ENCODE peak calls at places on chromosomes 7 and 10, in ten cellular contexts. L, E, N, W, U, H, B, D, Q and O are unnamed samples.

GRCh38 chr10:23826399-23826798 is 382.5 kb upstream of the KIAA1217 start:
- DNase-seq in D (no peak), W (no peak), B (peak), Q (no peak), H (peak), E (no peak), N (no peak), U (peak), L (peak), O (no peak)

GRCh38 chr7:115183431-115184057 is 261.6 kb downstream of the MDFIC start:
- DNase-seq in E (no peak), N (no peak), W (no peak), Q (no peak), D (no peak), U (no peak), B (no peak), L (no peak), H (peak), O (no peak)

GRCh38 chr7:13874783-13875182 is 114.7 kb downstream of the ETV1 start:
- DNase-seq in H (peak), D (no peak), W (peak), N (no peak), U (no peak), L (no peak), B (no peak), E (no peak), Q (no peak), O (no peak)

GRCh38 chr7:83178796-83179195 is 16.1 kb upstream of the PCLO start:
- DNase-seq in H (peak), D (no peak), L (no peak), U (no peak), N (no peak), Q (no peak), B (no peak), W (no peak), E (no peak), O (no peak)

GRCh38 chr7:25839084-25839769 is 312.8 kb upstream of the NFE2L3 start:
- DNase-seq in W (no peak), D (no peak), L (no peak), N (no peak), E (no peak), H (no peak), Q (no peak), B (no peak), U (peak), O (no peak)

GRCh38 chr7:17706255-17706654 is 234.0 kb downstream of the SNX13 start:
- DNase-seq in L (no peak), D (no peak), N (no peak), Q (no peak), E (no peak), H (no peak), B (no peak), W (no peak), U (no peak), O (no peak)

GRCh38 chr10:52322941-52323340 is 8.9 kb downstream of the DKK1 start:
- DNase-seq in L (no peak), B (no peak), U (no peak), N (no peak), D (no peak), E (no peak), W (no peak), Q (no peak), H (no peak), O (no peak)

GRCh38 chr7:39510738-39511372 is 55.3 kb upstream of the YAE1 start:
- DNase-seq in E (no peak), H (peak), Q (no peak), U (no peak), D (no peak), L (no peak), W (no peak), N (peak), B (no peak), O (no peak)

GRCh38 chr7:43649755-43650274 is 66.9 kb downstream of the STK17A start:
- DNase-seq in B (no peak), D (no peak), U (no peak), W (no peak), E (no peak), Q (no peak), L (peak), N (peak), H (no peak), O (no peak)

GRCh38 chr7:98278408-98278807 is 3.1 kb upstream of the BRI3 start:
- DNase-seq in H (no peak), B (no peak), Q (no peak), W (no peak), D (no peak), L (no peak), U (no peak), N (no peak), E (no peak), O (no peak)

GRCh38 chr7:36967387-36967786 is 243.1 kb upstream of the AOAH start:
- DNase-seq in E (peak), L (peak), N (peak), Q (peak), U (peak), H (peak), W (peak), D (peak), B (peak), O (peak)

GRCh38 chr10:11794566-11794965 is 28.6 kb upstream of the PROSER2 start:
- DNase-seq in U (no peak), E (peak), D (no peak), W (no peak), Q (no peak), N (no peak), H (no peak), B (no peak), L (no peak), O (no peak)

GRCh38 chr7:36092221-36092771 is 60.8 kb upstream of the EEPD1 start:
- DNase-seq in L (no peak), H (no peak), W (no peak), Q (no peak), D (no peak), U (peak), N (no peak), E (no peak), B (no peak), O (no peak)

GRCh38 chr7:15920953-15921352 is 234.5 kb upstream of the MEOX2 start:
- DNase-seq in W (no peak), H (no peak), U (no peak), L (no peak), D (no peak), E (no peak), Q (no peak), N (no peak), B (no peak), O (no peak)

GRCh38 chr10:110791541-110792073 is 80.1 kb upstream of the PDCD4 start:
- DNase-seq in U (no peak), L (no peak), E (no peak), H (no peak), N (no peak), Q (no peak), W (no peak), D (no peak), B (no peak), O (no peak)

GRCh38 chr10:122178655-122179054 is 92.4 kb upstream of the BTBD16 start:
- DNase-seq in U (no peak), B (no peak), L (no peak), W (no peak), E (no peak), Q (no peak), D (no peak), N (no peak), H (no peak), O (no peak)

GRCh38 chr10:89554433-89554832 is 19.0 kb upstream of the SLC16A12 start:
- DNase-seq in N (no peak), D (no peak), H (no peak), W (no peak), Q (no peak), B (no peak), E (no peak), U (no peak), L (no peak), O (no peak)

GRCh38 chr10:67836491-67836890 is 1.5 kb downstream of the DNAJC12 start:
- DNase-seq in U (peak), B (no peak), L (no peak), N (no peak), W (no peak), Q (no peak), D (no peak), H (no peak), E (no peak), O (no peak)

GRCh38 chr10:84097787-84098353 is 41.4 kb upstream of the GHITM start:
- DNase-seq in L (no peak), Q (no peak), B (no peak), N (no peak), H (peak), W (peak), D (no peak), U (peak), E (no peak), O (no peak)
- TF ChIP-seq CTCF in L (no peak), Q (no peak), B (peak), N (peak), H (peak), W (peak), D (peak), U (peak), E (peak), O (peak)

GRCh38 chr10:61472090-61472674 is 19.0 kb upstream of the TMEM26 start:
- DNase-seq in L (no peak), B (no peak), N (no peak), D (no peak), E (no peak), U (no peak), W (no peak), H (no peak), Q (no peak), O (no peak)
- TF ChIP-seq CTCF in L (no peak), B (no peak), N (no peak), D (no peak), E (no peak), U (peak), W (no peak), H (no peak), Q (no peak), O (no peak)

GRCh38 chr10:99695761-99696160 is 36.2 kb downstream of the COX15 start:
- DNase-seq in E (no peak), D (no peak), N (no peak), Q (no peak), L (no peak), W (no peak), U (no peak), B (no peak), H (peak), O (no peak)

GRCh38 chr10:99700649-99701048 is 31.3 kb downstream of the COX15 start:
- DNase-seq in H (no peak), B (no peak), U (no peak), L (no peak), D (no peak), Q (no peak), E (no peak), N (no peak), W (no peak), O (no peak)

GRCh38 chr10:99694171-99694570 is 34.9 kb downstream of the ENTPD7 start:
- DNase-seq in Q (no peak), L (no peak), D (no peak), N (peak), U (no peak), W (peak), B (no peak), H (peak), E (no peak), O (no peak)

GRCh38 chr10:99698504-99699080 is 33.3 kb downstream of the COX15 start:
- DNase-seq in W (no peak), Q (no peak), H (no peak), B (no peak), U (no peak), D (no peak), E (no peak), L (no peak), N (no peak), O (no peak)
- TF ChIP-seq CTCF in W (no peak), Q (no peak), H (no peak), B (peak), U (no peak), D (no peak), E (no peak), L (no peak), N (no peak), O (no peak)

GRCh38 chr7:142796501-142797341 is 26.0 kb downstream of the PRSS2 start:
- DNase-seq in B (no peak), L (no peak), Q (no peak), H (no peak), U (no peak), E (no peak), D (no peak), W (no peak), N (peak), O (peak)
- TF ChIP-seq CTCF in B (no peak), L (no peak), Q (no peak), H (no peak), U (no peak), E (no peak), D (no peak), W (no peak), N (no peak), O (no peak)